ENCODE peak calls at places on chromosomes 6 and 20, in four cellular contexts. F is RCC 7860, V is IMR-90, Y is HS-5. Z is an unnamed sample.

GRCh38 chr6:36075656-36076055 is 48.0 kb downstream of the MAPK14 start:
- DNase-seq in F (no peak), V (no peak), Y (no peak), Z (no peak)

GRCh38 chr6:137363805-137364138 is 130.4 kb downstream of the OLIG3 start:
- DNase-seq in F (no peak), V (no peak), Y (peak; percentile 47), Z (no peak)

GRCh38 chr6:95232477-95232876 is 344.9 kb upstream of the MANEA start:
- DNase-seq in F (no peak), V (peak; percentile 75), Y (peak; percentile 46), Z (peak; percentile 92)

GRCh38 chr6:82208914-82209313 is 38.6 kb downstream of the IBTK start:
- DNase-seq in F (no peak), V (no peak), Y (no peak), Z (peak; percentile 38)

GRCh38 chr20:58922036-58922435 is 59.0 kb upstream of the NELFCD start:
- DNase-seq in V (no peak), F (no peak), Y (no peak), Z (no peak)

GRCh38 chr6:64874776-64875175 is 832.2 kb downstream of the EYS start:
- DNase-seq in Y (no peak), F (no peak), V (peak; percentile 21), Z (no peak)

GRCh38 chr6:168292911-168293310 is 26.7 kb downstream of the DACT2 start:
- DNase-seq in V (no peak), Y (no peak), F (no peak), Z (no peak)

GRCh38 chr20:58519940-58520712 is 4.9 kb upstream of the APCDD1L start:
- DNase-seq in F (no peak), V (no peak), Y (no peak), Z (no peak)

Z was measured in HCEC 1CT.